ENCODE peak calls at places on chromosomes 6 and 20, in eight cellular contexts. One of them, this sample, is unnamed. For H3K4me1 and H3K36me3, the result is how much of the 10 kb centered on the place peaks cover.

GRCh38 chr6:3202999-3203696 is 24.3 kb downstream of the TUBB2B start:
- DNase-seq in thyroid gland: no peak
- DNase-seq in suprapubic skin: no peak
- DNase-seq in GM23248: peak
- DNase-seq in left ventricle myocardium inferior: no peak
- DNase-seq in CD8-positive, alpha-beta T cell: no peak
- DNase-seq in HCT116: no peak
- DNase-seq in fibroblast of lung: peak
- DNase-seq in this sample: no peak

GRCh38 chr6:116975600-116975999 is 98.6 kb downstream of the RFX6 start:
- DNase-seq in left ventricle myocardium inferior: no peak
- DNase-seq in GM23248: peak
- DNase-seq in thyroid gland: no peak
- DNase-seq in fibroblast of lung: no peak
- DNase-seq in CD8-positive, alpha-beta T cell: no peak
- DNase-seq in HCT116: no peak
- DNase-seq in suprapubic skin: no peak
- DNase-seq in this sample: no peak

GRCh38 chr6:157143171-157143884 is 180.0 kb downstream of the TMEM242 start:
- DNase-seq in GM23248: peak
- DNase-seq in left ventricle myocardium inferior: peak
- DNase-seq in fibroblast of lung: peak
- DNase-seq in thyroid gland: no peak
- DNase-seq in HCT116: no peak
- DNase-seq in CD8-positive, alpha-beta T cell: peak
- DNase-seq in suprapubic skin: no peak
- DNase-seq in this sample: no peak

GRCh38 chr6:101776919-101777350 is 383.4 kb downstream of the GRIK2 start:
- DNase-seq in HCT116: no peak
- DNase-seq in fibroblast of lung: no peak
- DNase-seq in left ventricle myocardium inferior: no peak
- DNase-seq in GM23248: no peak
- DNase-seq in suprapubic skin: no peak
- DNase-seq in CD8-positive, alpha-beta T cell: no peak
- DNase-seq in thyroid gland: no peak
- DNase-seq in this sample: no peak

GRCh38 chr20:38881806-38882440 is 44.3 kb upstream of the FAM83D start:
- DNase-seq in left ventricle myocardium inferior: no peak
- DNase-seq in thyroid gland: no peak
- DNase-seq in GM23248: no peak
- DNase-seq in fibroblast of lung: no peak
- DNase-seq in CD8-positive, alpha-beta T cell: no peak
- DNase-seq in HCT116: no peak
- DNase-seq in suprapubic skin: no peak
- DNase-seq in this sample: no peak

GRCh38 chr6:116492331-116493067 is 18.9 kb upstream of the CALHM5 start:
- DNase-seq in fibroblast of lung: peak
- DNase-seq in CD8-positive, alpha-beta T cell: no peak
- DNase-seq in HCT116: no peak
- DNase-seq in thyroid gland: no peak
- DNase-seq in GM23248: no peak
- DNase-seq in left ventricle myocardium inferior: no peak
- DNase-seq in suprapubic skin: no peak
- DNase-seq in this sample: no peak

GRCh38 chr20:58695084-58695722 is 2.6 kb downstream of the NPEPL1 start:
- DNase-seq in suprapubic skin: no peak
- DNase-seq in CD8-positive, alpha-beta T cell: no peak
- DNase-seq in HCT116: no peak
- DNase-seq in GM23248: no peak
- DNase-seq in left ventricle myocardium inferior: peak
- DNase-seq in thyroid gland: no peak
- DNase-seq in fibroblast of lung: no peak
- DNase-seq in this sample: no peak

GRCh38 chr20:48621256-48622078 is 206.3 kb downstream of the PREX1 start:
- DNase-seq in GM23248: peak
- DNase-seq in CD8-positive, alpha-beta T cell: no peak
- DNase-seq in fibroblast of lung: peak
- DNase-seq in left ventricle myocardium inferior: no peak
- DNase-seq in thyroid gland: peak
- DNase-seq in suprapubic skin: no peak
- DNase-seq in HCT116: no peak
- DNase-seq in this sample: no peak

GRCh38 chr6:29651413-29652197 is 5.3 kb upstream of the MOG start:
- DNase-seq in fibroblast of lung: peak
- DNase-seq in suprapubic skin: no peak
- DNase-seq in HCT116: peak
- DNase-seq in thyroid gland: no peak
- DNase-seq in left ventricle myocardium inferior: no peak
- DNase-seq in CD8-positive, alpha-beta T cell: no peak
- DNase-seq in GM23248: peak
- DNase-seq in this sample: peak

GRCh38 chr6:36716476-36717093 is 19.0 kb downstream of the RAB44 start:
- DNase-seq in left ventricle myocardium inferior: no peak
- DNase-seq in fibroblast of lung: no peak
- DNase-seq in suprapubic skin: peak
- DNase-seq in GM23248: no peak
- DNase-seq in CD8-positive, alpha-beta T cell: no peak
- DNase-seq in thyroid gland: no peak
- DNase-seq in HCT116: no peak
- DNase-seq in this sample: no peak

GRCh38 chr20:43953919-43954617 is 39.4 kb downstream of the TOX2 start:
- DNase-seq in suprapubic skin: no peak
- DNase-seq in CD8-positive, alpha-beta T cell: no peak
- DNase-seq in fibroblast of lung: no peak
- DNase-seq in GM23248: peak
- DNase-seq in HCT116: no peak
- DNase-seq in left ventricle myocardium inferior: no peak
- DNase-seq in thyroid gland: no peak
- DNase-seq in this sample: peak
- H3K4me1 ChIP-seq in suprapubic skin: under half
- H3K4me1 ChIP-seq in CD8-positive, alpha-beta T cell: half or more
- H3K4me1 ChIP-seq in fibroblast of lung: under half
- H3K4me1 ChIP-seq in GM23248: under half
- H3K4me1 ChIP-seq in HCT116: half or more
- H3K4me1 ChIP-seq in left ventricle myocardium inferior: under half
- H3K4me1 ChIP-seq in thyroid gland: under half
- H3K4me1 ChIP-seq in this sample: under half

DNA sequence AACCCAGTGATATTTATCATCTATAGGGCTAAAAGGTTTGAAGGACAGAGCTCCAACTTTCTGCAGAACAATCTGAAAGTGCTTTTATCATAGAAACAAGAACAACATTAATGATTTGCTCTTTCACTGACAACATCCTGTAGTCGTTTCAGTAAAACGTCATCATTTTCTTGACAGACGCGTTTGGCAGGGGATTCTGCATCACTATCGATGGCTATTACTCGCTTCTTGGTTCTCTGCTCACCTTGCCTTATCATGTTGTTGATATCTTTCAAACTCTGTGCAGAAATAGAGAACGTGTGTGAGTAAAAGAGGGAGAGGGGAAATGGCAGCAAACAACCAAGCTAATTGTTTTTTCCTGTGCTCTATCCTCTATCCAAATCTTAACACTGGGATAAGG is 47.1 kb upstream of the SAMHD1 start:
- DNase-seq in suprapubic skin: no peak
- DNase-seq in GM23248: no peak
- DNase-seq in left ventricle myocardium inferior: no peak
- DNase-seq in thyroid gland: no peak
- DNase-seq in HCT116: no peak
- DNase-seq in CD8-positive, alpha-beta T cell: no peak
- DNase-seq in fibroblast of lung: no peak
- DNase-seq in this sample: no peak
- H3K36me3 ChIP-seq in suprapubic skin: under half
- H3K36me3 ChIP-seq in GM23248: under half
- H3K36me3 ChIP-seq in left ventricle myocardium inferior: under half
- H3K36me3 ChIP-seq in thyroid gland: under half
- H3K36me3 ChIP-seq in HCT116: under half
- H3K36me3 ChIP-seq in CD8-positive, alpha-beta T cell: under half
- H3K36me3 ChIP-seq in fibroblast of lung: under half
- H3K36me3 ChIP-seq in this sample: under half

GRCh38 chr6:150214310-150214709 is 71.5 kb downstream of the PPP1R14C start:
- DNase-seq in fibroblast of lung: no peak
- DNase-seq in HCT116: no peak
- DNase-seq in suprapubic skin: no peak
- DNase-seq in GM23248: no peak
- DNase-seq in thyroid gland: no peak
- DNase-seq in CD8-positive, alpha-beta T cell: no peak
- DNase-seq in left ventricle myocardium inferior: no peak
- DNase-seq in this sample: no peak

GRCh38 chr6:150212745-150213144 is 69.9 kb downstream of the PPP1R14C start:
- DNase-seq in thyroid gland: no peak
- DNase-seq in GM23248: no peak
- DNase-seq in fibroblast of lung: peak
- DNase-seq in suprapubic skin: no peak
- DNase-seq in left ventricle myocardium inferior: no peak
- DNase-seq in HCT116: no peak
- DNase-seq in CD8-positive, alpha-beta T cell: no peak
- DNase-seq in this sample: no peak

GRCh38 chr6:150209415-150209814 is 66.6 kb downstream of the PPP1R14C start:
- DNase-seq in CD8-positive, alpha-beta T cell: no peak
- DNase-seq in suprapubic skin: no peak
- DNase-seq in thyroid gland: no peak
- DNase-seq in HCT116: no peak
- DNase-seq in left ventricle myocardium inferior: no peak
- DNase-seq in fibroblast of lung: no peak
- DNase-seq in GM23248: no peak
- DNase-seq in this sample: no peak

GRCh38 chr6:150211700-150212615 is 69.1 kb downstream of the PPP1R14C start:
- DNase-seq in fibroblast of lung: peak
- DNase-seq in GM23248: peak
- DNase-seq in suprapubic skin: no peak
- DNase-seq in HCT116: no peak
- DNase-seq in thyroid gland: no peak
- DNase-seq in CD8-positive, alpha-beta T cell: no peak
- DNase-seq in left ventricle myocardium inferior: no peak
- DNase-seq in this sample: no peak

DNA sequence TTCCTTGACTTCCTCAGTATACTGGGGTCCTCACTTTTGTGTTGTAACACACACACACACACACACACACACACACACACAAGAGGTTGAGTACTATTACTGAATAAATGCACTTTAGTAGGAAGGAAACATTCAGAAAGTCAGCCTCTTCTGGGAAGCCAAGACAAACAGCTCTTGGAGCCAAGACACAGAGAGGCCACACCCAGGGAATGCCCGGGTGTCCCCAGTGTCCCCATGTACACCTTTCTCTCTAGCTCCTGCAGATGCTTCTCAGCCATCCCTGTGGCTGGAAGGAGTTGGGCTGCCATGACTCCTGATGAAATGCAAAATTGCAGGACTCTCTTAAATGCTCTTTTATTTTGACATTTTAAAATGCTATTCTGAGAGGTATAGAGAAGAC is 70.5 kb downstream of the PPP1R14C start:
- DNase-seq in HCT116: no peak
- DNase-seq in suprapubic skin: no peak
- DNase-seq in GM23248: no peak
- DNase-seq in fibroblast of lung: no peak
- DNase-seq in CD8-positive, alpha-beta T cell: no peak
- DNase-seq in left ventricle myocardium inferior: no peak
- DNase-seq in thyroid gland: no peak
- DNase-seq in this sample: no peak
- H3K4me3 ChIP-seq in HCT116: no peak
- H3K4me3 ChIP-seq in suprapubic skin: no peak
- H3K4me3 ChIP-seq in GM23248: no peak
- H3K4me3 ChIP-seq in fibroblast of lung: no peak
- H3K4me3 ChIP-seq in CD8-positive, alpha-beta T cell: no peak
- H3K4me3 ChIP-seq in left ventricle myocardium inferior: no peak
- H3K4me3 ChIP-seq in thyroid gland: no peak
- H3K4me3 ChIP-seq in this sample: no peak

DNA sequence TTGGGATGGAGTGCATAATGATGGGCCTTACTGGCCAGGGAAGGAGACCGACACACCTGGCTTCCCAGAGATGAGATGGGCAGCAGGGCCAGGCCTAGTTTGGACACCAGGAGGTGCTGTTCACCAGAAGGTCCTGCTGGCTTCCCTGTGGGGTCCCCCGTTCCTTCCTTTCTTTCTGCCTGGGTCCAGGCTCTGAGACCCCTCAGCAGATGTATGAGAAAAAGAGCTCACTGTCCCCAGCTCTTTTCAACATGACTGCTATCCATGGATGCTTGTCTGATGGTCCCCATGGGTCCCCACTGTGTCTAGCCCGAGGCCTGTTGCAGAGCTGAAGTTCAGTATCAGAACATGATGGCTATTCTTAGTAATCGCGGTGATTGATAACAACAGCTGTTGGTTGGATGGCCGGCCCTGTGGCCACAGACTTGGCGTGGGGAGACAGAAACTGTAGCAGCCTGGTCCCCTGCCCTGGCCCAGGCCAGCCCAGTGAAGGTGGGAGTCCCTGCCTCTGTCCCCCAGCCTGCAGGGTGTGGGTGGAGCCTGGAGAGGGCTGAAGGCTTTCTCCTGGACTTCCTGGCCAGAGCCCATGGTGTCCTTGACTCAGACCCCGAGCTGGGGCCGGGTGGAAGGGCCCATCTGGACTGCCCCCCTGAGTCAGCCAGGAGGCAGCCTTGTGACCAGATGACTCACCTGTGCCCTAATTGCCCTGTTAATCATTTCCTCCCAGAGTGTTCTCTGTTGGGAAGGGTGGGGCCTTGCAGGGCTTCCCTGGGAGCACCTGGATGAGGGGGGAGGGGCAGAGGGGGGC is 9.9 kb upstream of the BAK1 start:
- DNase-seq in left ventricle myocardium inferior: no peak
- DNase-seq in GM23248: peak
- DNase-seq in CD8-positive, alpha-beta T cell: peak
- DNase-seq in fibroblast of lung: peak
- DNase-seq in suprapubic skin: no peak
- DNase-seq in HCT116: peak
- DNase-seq in thyroid gland: peak
- DNase-seq in this sample: peak
- H3K4me1 ChIP-seq in left ventricle myocardium inferior: half or more
- H3K4me1 ChIP-seq in GM23248: under half
- H3K4me1 ChIP-seq in CD8-positive, alpha-beta T cell: under half
- H3K4me1 ChIP-seq in fibroblast of lung: under half
- H3K4me1 ChIP-seq in suprapubic skin: under half
- H3K4me1 ChIP-seq in HCT116: under half
- H3K4me1 ChIP-seq in thyroid gland: half or more
- H3K4me1 ChIP-seq in this sample: under half

DNA sequence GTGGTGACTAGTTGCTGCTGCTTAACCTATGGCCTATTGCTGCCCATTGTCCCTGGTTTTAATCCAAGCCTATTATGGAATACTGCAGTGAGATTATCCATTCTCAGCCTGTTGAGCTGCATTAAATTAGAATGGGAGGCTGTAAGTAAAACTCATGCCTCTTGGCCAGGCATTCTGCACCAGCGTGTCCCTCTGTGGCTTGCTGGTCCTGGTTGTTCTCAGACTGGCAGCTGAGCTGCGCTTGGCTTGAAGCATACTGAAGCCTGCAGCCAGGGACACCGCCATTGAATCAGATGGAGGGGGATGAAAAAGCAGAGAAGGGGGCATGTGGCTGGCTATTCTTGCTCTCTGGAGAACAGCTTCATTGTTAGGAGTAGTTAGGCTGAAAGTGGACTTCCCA is 15.6 kb downstream of the LRRN4 start:
- DNase-seq in CD8-positive, alpha-beta T cell: no peak
- DNase-seq in GM23248: no peak
- DNase-seq in left ventricle myocardium inferior: peak
- DNase-seq in HCT116: no peak
- DNase-seq in fibroblast of lung: no peak
- DNase-seq in suprapubic skin: no peak
- DNase-seq in thyroid gland: no peak
- DNase-seq in this sample: no peak
- H3K36me3 ChIP-seq in CD8-positive, alpha-beta T cell: under half
- H3K36me3 ChIP-seq in GM23248: under half
- H3K36me3 ChIP-seq in left ventricle myocardium inferior: half or more
- H3K36me3 ChIP-seq in HCT116: under half
- H3K36me3 ChIP-seq in fibroblast of lung: under half
- H3K36me3 ChIP-seq in suprapubic skin: half or more
- H3K36me3 ChIP-seq in thyroid gland: half or more
- H3K36me3 ChIP-seq in this sample: under half

This sample was measured in A673.